ENCODE peak calls at places on chromosome 11, in ten cellular contexts. H is T follicular helper cell; V is hepatic stellate cell; Y is RCC 7860; M is NCI-H1417 treated with DMSO at 0.1 percent for 48 hours; Q is sigmoid colon; D is T-helper 9 cell; K is stimulated activated CD4-positive, alpha-beta T cell treated with anti-CD3 and anti-CD28 coated beads, Interleukin-15, amount 100 ng/mL, for 24 hours; U is fibroblast of lung; E is stimulated activated CD8-positive, alpha-beta memory T cell treated with anti-CD3 and anti-CD28 coated beads, Interleukin-7, amount 100 ng/mL, for 1 hour. R is an unnamed sample.

GRCh38 chr11:47591764-47592163 is 2.4 kb downstream of the C1QTNF4 start:
- DNase-seq in U (no peak), M (no peak), V (no peak), Q (no peak), E (no peak), Y (no peak), K (no peak), H (no peak), D (no peak), R (no peak)

GRCh38 chr11:16759857-16760256 is 21.4 kb downstream of the C11orf58 start:
- DNase-seq in Y (no peak), M (no peak), H (no peak), U (no peak), Q (no peak), K (no peak), E (no peak), D (no peak), V (no peak), R (no peak)

GRCh38 chr11:80779907-80780615 is 1339.2 kb upstream of the TENM4 start:
- DNase-seq in M (no peak), E (no peak), Q (no peak), V (no peak), Y (no peak), H (no peak), D (no peak), U (peak; percentile 6), K (no peak), R (no peak)

GRCh38 chr11:34809191-34810106 is 106.7 kb downstream of the APIP start:
- DNase-seq in Y (no peak), H (no peak), D (no peak), E (no peak), V (no peak), K (no peak), M (no peak), Q (no peak), U (no peak), R (no peak)

GRCh38 chr11:9859491-9860305 is 195.8 kb downstream of the SWAP70 start:
- DNase-seq in D (no peak), Y (no peak), Q (no peak), H (no peak), V (no peak), K (peak; percentile 25), M (no peak), U (peak; percentile 30), E (no peak), R (no peak)

GRCh38 chr11:45765107-45765668 is 39.8 kb upstream of the SLC35C1 start:
- DNase-seq in K (no peak), D (no peak), Q (no peak), M (no peak), V (no peak), H (no peak), U (no peak), E (no peak), Y (no peak), R (no peak)

GRCh38 chr11:22703561-22703960 is 37.1 kb downstream of the GAS2 start:
- DNase-seq in K (no peak), U (no peak), H (no peak), M (peak; percentile 79), Y (no peak), E (no peak), Q (no peak), V (no peak), D (no peak), R (no peak)

GRCh38 chr11:18332891-18333290 is 10.5 kb downstream of the GTF2H1 start:
- DNase-seq in D (no peak), U (no peak), M (no peak), E (no peak), V (no peak), H (no peak), Y (no peak), Q (no peak), K (no peak), R (no peak)

R was measured in islet precursor cell.